ENCODE peak calls at places on chromosomes 1 and 21, in nine cellular contexts. One of them, this sample, is unnamed.

GRCh38 chr1:241163363-241163762 is 193.6 kb downstream of the RGS7 start:
- DNase-seq in tibial artery: no peak
- DNase-seq in cardiac fibroblast: no peak
- DNase-seq in WTC11: no peak
- DNase-seq in A549: no peak
- DNase-seq in GM23338: peak
- DNase-seq in endothelial cell: no peak
- DNase-seq in neural crest cell: no peak
- DNase-seq in mesothelial cell of epicardium: no peak
- DNase-seq in this sample: peak

GRCh38 chr1:201566529-201566823 is 27.5 kb downstream of the NAV1 start:
- DNase-seq in tibial artery: no peak
- DNase-seq in cardiac fibroblast: no peak
- DNase-seq in WTC11: no peak
- DNase-seq in A549: no peak
- DNase-seq in GM23338: no peak
- DNase-seq in endothelial cell: no peak
- DNase-seq in neural crest cell: no peak
- DNase-seq in mesothelial cell of epicardium: no peak
- DNase-seq in this sample: no peak

GRCh38 chr1:44012941-44013609 is 18.2 kb downstream of the SLC6A9 start:
- DNase-seq in tibial artery: no peak
- DNase-seq in cardiac fibroblast: no peak
- DNase-seq in WTC11: no peak
- DNase-seq in A549: no peak
- DNase-seq in GM23338: no peak
- DNase-seq in endothelial cell: no peak
- DNase-seq in neural crest cell: no peak
- DNase-seq in mesothelial cell of epicardium: no peak
- DNase-seq in this sample: no peak

GRCh38 chr1:193418745-193419058 is 232.3 kb upstream of the B3GALT2 start:
- DNase-seq in tibial artery: no peak
- DNase-seq in cardiac fibroblast: no peak
- DNase-seq in WTC11: no peak
- DNase-seq in A549: no peak
- DNase-seq in GM23338: no peak
- DNase-seq in endothelial cell: no peak
- DNase-seq in neural crest cell: no peak
- DNase-seq in mesothelial cell of epicardium: no peak
- DNase-seq in this sample: no peak

GRCh38 chr1:16254263-16254948 is 17.4 kb upstream of the CPLANE2 start:
- DNase-seq in tibial artery: peak
- DNase-seq in cardiac fibroblast: no peak
- DNase-seq in WTC11: no peak
- DNase-seq in A549: no peak
- DNase-seq in GM23338: no peak
- DNase-seq in endothelial cell: no peak
- DNase-seq in neural crest cell: no peak
- DNase-seq in mesothelial cell of epicardium: no peak
- DNase-seq in this sample: no peak

GRCh38 chr1:219188331-219188803 is 14.7 kb downstream of the LYPLAL1 start:
- DNase-seq in tibial artery: no peak
- DNase-seq in cardiac fibroblast: no peak
- DNase-seq in WTC11: no peak
- DNase-seq in A549: no peak
- DNase-seq in GM23338: no peak
- DNase-seq in endothelial cell: no peak
- DNase-seq in neural crest cell: no peak
- DNase-seq in mesothelial cell of epicardium: no peak
- DNase-seq in this sample: no peak

GRCh38 chr21:38567577-38568360 is 69.5 kb upstream of the ERG start:
- DNase-seq in tibial artery: peak
- DNase-seq in cardiac fibroblast: peak
- DNase-seq in WTC11: no peak
- DNase-seq in A549: no peak
- DNase-seq in GM23338: peak
- DNase-seq in endothelial cell: no peak
- DNase-seq in neural crest cell: no peak
- DNase-seq in mesothelial cell of epicardium: no peak
- DNase-seq in this sample: peak

GRCh38 chr1:152109231-152109997 is 5.8 kb downstream of the TCHH start:
- DNase-seq in tibial artery: no peak
- DNase-seq in cardiac fibroblast: no peak
- DNase-seq in WTC11: peak
- DNase-seq in A549: no peak
- DNase-seq in GM23338: peak
- DNase-seq in endothelial cell: peak
- DNase-seq in neural crest cell: no peak
- DNase-seq in mesothelial cell of epicardium: no peak
- DNase-seq in this sample: peak

GRCh38 chr1:167808104-167808503 is 86.3 kb downstream of the MPZL1 start:
- DNase-seq in tibial artery: no peak
- DNase-seq in cardiac fibroblast: no peak
- DNase-seq in WTC11: no peak
- DNase-seq in A549: no peak
- DNase-seq in GM23338: no peak
- DNase-seq in endothelial cell: no peak
- DNase-seq in neural crest cell: no peak
- DNase-seq in mesothelial cell of epicardium: no peak
- DNase-seq in this sample: no peak

GRCh38 chr1:2412773-2413494 is 570 bp upstream of the PEX10 start:
- DNase-seq in tibial artery: no peak
- DNase-seq in cardiac fibroblast: no peak
- DNase-seq in WTC11: peak
- DNase-seq in A549: peak
- DNase-seq in GM23338: no peak
- DNase-seq in endothelial cell: no peak
- DNase-seq in neural crest cell: no peak
- DNase-seq in mesothelial cell of epicardium: no peak
- DNase-seq in this sample: no peak

GRCh38 chr1:99726818-99727217 is 39.6 kb downstream of the FRRS1 start:
- DNase-seq in tibial artery: no peak
- DNase-seq in cardiac fibroblast: no peak
- DNase-seq in WTC11: no peak
- DNase-seq in A549: no peak
- DNase-seq in GM23338: no peak
- DNase-seq in endothelial cell: no peak
- DNase-seq in neural crest cell: no peak
- DNase-seq in mesothelial cell of epicardium: no peak
- DNase-seq in this sample: no peak

GRCh38 chr21:41582866-41583265 is 74.9 kb upstream of the TMPRSS2 start:
- DNase-seq in tibial artery: no peak
- DNase-seq in cardiac fibroblast: no peak
- DNase-seq in WTC11: no peak
- DNase-seq in A549: no peak
- DNase-seq in GM23338: no peak
- DNase-seq in endothelial cell: no peak
- DNase-seq in neural crest cell: no peak
- DNase-seq in mesothelial cell of epicardium: no peak
- DNase-seq in this sample: no peak

GRCh38 chr1:119674110-119674509 is 26.0 kb upstream of the ZNF697 start:
- DNase-seq in tibial artery: no peak
- DNase-seq in cardiac fibroblast: peak
- DNase-seq in WTC11: no peak
- DNase-seq in A549: no peak
- DNase-seq in GM23338: peak
- DNase-seq in endothelial cell: no peak
- DNase-seq in neural crest cell: no peak
- DNase-seq in mesothelial cell of epicardium: no peak
- DNase-seq in this sample: no peak

GRCh38 chr1:4655674-4656532 is 1.5 kb downstream of the AJAP1 start:
- DNase-seq in tibial artery: no peak
- DNase-seq in cardiac fibroblast: peak
- DNase-seq in WTC11: peak
- DNase-seq in A549: peak
- DNase-seq in GM23338: no peak
- DNase-seq in endothelial cell: peak
- DNase-seq in neural crest cell: peak
- DNase-seq in mesothelial cell of epicardium: peak
- DNase-seq in this sample: peak

GRCh38 chr1:4657920-4658585 is 3.6 kb downstream of the AJAP1 start:
- DNase-seq in tibial artery: no peak
- DNase-seq in cardiac fibroblast: no peak
- DNase-seq in WTC11: no peak
- DNase-seq in A549: no peak
- DNase-seq in GM23338: no peak
- DNase-seq in endothelial cell: no peak
- DNase-seq in neural crest cell: no peak
- DNase-seq in mesothelial cell of epicardium: no peak
- DNase-seq in this sample: peak

GRCh38 chr1:4654764-4655673 is 610 bp downstream of the AJAP1 start:
- DNase-seq in tibial artery: no peak
- DNase-seq in cardiac fibroblast: no peak
- DNase-seq in WTC11: no peak
- DNase-seq in A549: no peak
- DNase-seq in GM23338: no peak
- DNase-seq in endothelial cell: peak
- DNase-seq in neural crest cell: peak
- DNase-seq in mesothelial cell of epicardium: no peak
- DNase-seq in this sample: peak

GRCh38 chr1:4657244-4657789 is 2.9 kb downstream of the AJAP1 start:
- DNase-seq in tibial artery: no peak
- DNase-seq in cardiac fibroblast: no peak
- DNase-seq in WTC11: no peak
- DNase-seq in A549: no peak
- DNase-seq in GM23338: no peak
- DNase-seq in endothelial cell: no peak
- DNase-seq in neural crest cell: no peak
- DNase-seq in mesothelial cell of epicardium: no peak
- DNase-seq in this sample: peak

DNA sequence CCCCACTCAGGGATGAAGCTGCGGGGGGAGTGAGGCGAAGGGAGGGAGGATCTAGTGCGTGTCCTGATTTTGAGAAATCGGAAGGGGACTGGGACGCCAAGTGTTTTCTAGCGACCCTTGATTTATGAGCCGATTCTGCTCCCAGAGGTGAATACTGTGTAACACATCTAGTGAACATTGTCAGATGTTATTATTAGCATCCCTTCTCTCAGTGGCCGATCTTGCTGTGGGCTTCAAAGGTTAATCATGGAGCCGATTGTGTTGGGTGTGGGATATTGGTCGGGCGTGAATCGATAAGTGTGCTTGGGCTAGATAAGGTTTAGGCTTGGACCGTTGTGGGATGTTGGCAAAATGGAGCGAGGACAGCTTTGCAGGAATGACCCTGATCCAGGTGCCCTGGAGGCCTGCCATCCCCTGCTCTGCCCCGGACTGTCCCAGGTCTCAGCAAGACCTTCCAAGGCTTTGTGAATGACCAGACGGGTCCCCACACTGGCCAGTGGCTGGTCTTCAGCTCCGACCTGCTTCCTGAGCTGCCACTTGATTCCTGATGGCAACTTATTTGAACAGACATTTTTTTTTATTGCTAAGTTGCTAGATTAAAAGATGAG is 2.2 kb downstream of the AJAP1 start:
- DNase-seq in tibial artery: no peak
- DNase-seq in cardiac fibroblast: no peak
- DNase-seq in WTC11: no peak
- DNase-seq in A549: no peak
- DNase-seq in GM23338: no peak
- DNase-seq in endothelial cell: no peak
- DNase-seq in neural crest cell: no peak
- DNase-seq in mesothelial cell of epicardium: no peak
- DNase-seq in this sample: peak
- TF ChIP-seq CTCF in tibial artery: no peak
- TF ChIP-seq CTCF in cardiac fibroblast: no peak
- TF ChIP-seq CTCF in WTC11: no peak
- TF ChIP-seq CTCF in A549: no peak
- TF ChIP-seq CTCF in GM23338: no peak
- TF ChIP-seq CTCF in endothelial cell: no peak
- TF ChIP-seq CTCF in neural crest cell: peak
- TF ChIP-seq CTCF in mesothelial cell of epicardium: no peak
- TF ChIP-seq CTCF in this sample: no peak

GRCh38 chr1:164767257-164768044 is 208.5 kb downstream of the PBX1 start:
- DNase-seq in tibial artery: no peak
- DNase-seq in cardiac fibroblast: peak
- DNase-seq in WTC11: no peak
- DNase-seq in A549: peak
- DNase-seq in GM23338: no peak
- DNase-seq in endothelial cell: no peak
- DNase-seq in neural crest cell: no peak
- DNase-seq in mesothelial cell of epicardium: no peak
- DNase-seq in this sample: no peak
- TF ChIP-seq CTCF in tibial artery: no peak
- TF ChIP-seq CTCF in cardiac fibroblast: no peak
- TF ChIP-seq CTCF in WTC11: no peak
- TF ChIP-seq CTCF in A549: no peak
- TF ChIP-seq CTCF in GM23338: no peak
- TF ChIP-seq CTCF in endothelial cell: no peak
- TF ChIP-seq CTCF in neural crest cell: no peak
- TF ChIP-seq CTCF in mesothelial cell of epicardium: no peak
- TF ChIP-seq CTCF in this sample: no peak

DNA sequence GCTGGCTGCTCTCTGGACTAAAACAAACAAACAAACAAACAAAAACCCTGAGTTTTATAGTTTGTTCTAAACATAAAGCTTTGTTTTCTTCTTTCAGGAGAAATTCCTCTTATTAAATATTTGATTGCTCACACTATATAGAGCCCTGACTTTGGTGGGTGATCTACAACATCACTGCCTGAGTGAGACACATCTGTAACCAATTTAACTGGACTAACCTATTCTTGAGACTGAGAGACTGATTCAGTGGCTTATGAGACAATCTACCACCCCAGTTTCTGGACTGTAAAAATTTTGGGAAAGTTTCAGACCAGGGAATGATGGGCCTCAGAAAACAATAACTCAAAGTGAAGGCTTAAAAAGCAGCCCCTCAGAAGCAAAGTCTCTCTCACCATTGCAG is 537.0 kb downstream of the NEGR1 start:
- DNase-seq in tibial artery: no peak
- DNase-seq in cardiac fibroblast: no peak
- DNase-seq in WTC11: no peak
- DNase-seq in A549: no peak
- DNase-seq in GM23338: no peak
- DNase-seq in endothelial cell: no peak
- DNase-seq in neural crest cell: no peak
- DNase-seq in mesothelial cell of epicardium: no peak
- DNase-seq in this sample: no peak
- TF ChIP-seq CTCF in tibial artery: no peak
- TF ChIP-seq CTCF in cardiac fibroblast: no peak
- TF ChIP-seq CTCF in WTC11: no peak
- TF ChIP-seq CTCF in A549: no peak
- TF ChIP-seq CTCF in GM23338: no peak
- TF ChIP-seq CTCF in endothelial cell: no peak
- TF ChIP-seq CTCF in neural crest cell: no peak
- TF ChIP-seq CTCF in mesothelial cell of epicardium: no peak
- TF ChIP-seq CTCF in this sample: no peak

DNA sequence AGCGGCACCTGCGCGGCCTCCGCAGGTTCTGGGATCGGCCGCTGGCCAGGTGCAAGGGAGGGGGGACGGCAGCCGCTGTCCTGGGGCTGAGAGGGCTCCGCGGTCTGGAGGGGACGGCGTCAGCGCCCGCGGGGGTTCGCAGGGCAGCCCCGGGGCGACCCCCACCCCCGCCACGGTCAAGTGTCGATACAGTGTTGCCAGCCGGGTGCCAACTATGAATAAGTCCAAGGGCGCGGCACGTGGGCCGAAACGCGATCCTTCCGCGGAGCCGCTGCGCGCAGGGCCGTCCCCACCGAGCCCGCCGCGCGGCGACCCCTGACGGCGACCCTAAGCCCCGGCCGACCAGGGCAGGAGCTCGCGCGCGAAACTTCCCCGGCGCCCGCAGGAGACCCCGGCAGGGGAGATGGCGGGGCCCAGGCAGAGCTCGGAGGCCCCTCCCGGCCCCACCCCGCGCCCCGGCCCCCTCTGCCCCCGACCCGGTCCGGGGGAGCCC is 664 bp upstream of the AGPAT3 start:
- DNase-seq in tibial artery: no peak
- DNase-seq in cardiac fibroblast: peak
- DNase-seq in WTC11: peak
- DNase-seq in A549: peak
- DNase-seq in GM23338: peak
- DNase-seq in endothelial cell: no peak
- DNase-seq in neural crest cell: peak
- DNase-seq in mesothelial cell of epicardium: no peak
- DNase-seq in this sample: peak
- TF ChIP-seq CTCF in tibial artery: no peak
- TF ChIP-seq CTCF in cardiac fibroblast: no peak
- TF ChIP-seq CTCF in WTC11: no peak
- TF ChIP-seq CTCF in A549: no peak
- TF ChIP-seq CTCF in GM23338: no peak
- TF ChIP-seq CTCF in endothelial cell: no peak
- TF ChIP-seq CTCF in neural crest cell: no peak
- TF ChIP-seq CTCF in mesothelial cell of epicardium: no peak
- TF ChIP-seq CTCF in this sample: no peak

This sample was measured in endodermal cell.